ENCODE peak calls at places on chromosomes 1 and 21, in ten cellular contexts. One of them, this sample, is unnamed.

GRCh38 chr21:33801424-33802405 is 113.9 kb downstream of the ATP5PO start:
- DNase-seq in GOT3: no peak
- DNase-seq in foreskin keratinocyte: peak; percentile 93
- DNase-seq in iris pigment epithelial cell: peak; percentile 82
- DNase-seq in T-helper 2 cell treated with Interferon-gamma antibody and Interleukin-4, amounts not matched to agents 5 μg/mL and 100 μg/mL, for 36 hours: no peak
- DNase-seq in NT2/D1: no peak
- DNase-seq in stimulated activated CD8-positive, alpha-beta memory T cell treated with anti-CD3 and anti-CD28 coated beads, Interleukin-7, amount 100 ng/mL, for 1 hour: no peak
- DNase-seq in left cardiac atrium: no peak
- DNase-seq in GM23248: peak; percentile 84
- DNase-seq in NCI-H345: peak; percentile 98
- DNase-seq in this sample: peak; percentile 27

GRCh38 chr1:212754193-212754592 is 37.4 kb downstream of the NSL1 start:
- DNase-seq in GOT3: no peak
- DNase-seq in foreskin keratinocyte: no peak
- DNase-seq in iris pigment epithelial cell: no peak
- DNase-seq in T-helper 2 cell treated with Interferon-gamma antibody and Interleukin-4, amounts not matched to agents 5 μg/mL and 100 μg/mL, for 36 hours: no peak
- DNase-seq in NT2/D1: no peak
- DNase-seq in stimulated activated CD8-positive, alpha-beta memory T cell treated with anti-CD3 and anti-CD28 coated beads, Interleukin-7, amount 100 ng/mL, for 1 hour: no peak
- DNase-seq in left cardiac atrium: no peak
- DNase-seq in GM23248: no peak
- DNase-seq in NCI-H345: no peak
- DNase-seq in this sample: no peak

GRCh38 chr1:193069748-193070394 is 10.5 kb downstream of the RO60 start:
- DNase-seq in GOT3: no peak
- DNase-seq in foreskin keratinocyte: no peak
- DNase-seq in iris pigment epithelial cell: no peak
- DNase-seq in T-helper 2 cell treated with Interferon-gamma antibody and Interleukin-4, amounts not matched to agents 5 μg/mL and 100 μg/mL, for 36 hours: no peak
- DNase-seq in NT2/D1: no peak
- DNase-seq in stimulated activated CD8-positive, alpha-beta memory T cell treated with anti-CD3 and anti-CD28 coated beads, Interleukin-7, amount 100 ng/mL, for 1 hour: no peak
- DNase-seq in left cardiac atrium: no peak
- DNase-seq in GM23248: peak; percentile 39
- DNase-seq in NCI-H345: no peak
- DNase-seq in this sample: peak; percentile 20

GRCh38 chr1:48018799-48019198 is 21.6 kb upstream of the TRABD2B start:
- DNase-seq in GOT3: no peak
- DNase-seq in foreskin keratinocyte: peak; percentile 69
- DNase-seq in iris pigment epithelial cell: no peak
- DNase-seq in T-helper 2 cell treated with Interferon-gamma antibody and Interleukin-4, amounts not matched to agents 5 μg/mL and 100 μg/mL, for 36 hours: no peak
- DNase-seq in NT2/D1: no peak
- DNase-seq in stimulated activated CD8-positive, alpha-beta memory T cell treated with anti-CD3 and anti-CD28 coated beads, Interleukin-7, amount 100 ng/mL, for 1 hour: no peak
- DNase-seq in left cardiac atrium: no peak
- DNase-seq in GM23248: peak; percentile 27
- DNase-seq in NCI-H345: no peak
- DNase-seq in this sample: peak; percentile 45

GRCh38 chr1:2224170-2224584 is 3.9 kb upstream of the SKI start:
- DNase-seq in GOT3: no peak
- DNase-seq in foreskin keratinocyte: no peak
- DNase-seq in iris pigment epithelial cell: no peak
- DNase-seq in T-helper 2 cell treated with Interferon-gamma antibody and Interleukin-4, amounts not matched to agents 5 μg/mL and 100 μg/mL, for 36 hours: no peak
- DNase-seq in NT2/D1: no peak
- DNase-seq in stimulated activated CD8-positive, alpha-beta memory T cell treated with anti-CD3 and anti-CD28 coated beads, Interleukin-7, amount 100 ng/mL, for 1 hour: no peak
- DNase-seq in left cardiac atrium: no peak
- DNase-seq in GM23248: no peak
- DNase-seq in NCI-H345: no peak
- DNase-seq in this sample: no peak

GRCh38 chr1:237562247-237562823 is 328.4 kb downstream of the ZP4 start:
- DNase-seq in GOT3: no peak
- DNase-seq in foreskin keratinocyte: peak; percentile 32
- DNase-seq in iris pigment epithelial cell: peak; percentile 65
- DNase-seq in T-helper 2 cell treated with Interferon-gamma antibody and Interleukin-4, amounts not matched to agents 5 μg/mL and 100 μg/mL, for 36 hours: no peak
- DNase-seq in NT2/D1: peak; percentile 86
- DNase-seq in stimulated activated CD8-positive, alpha-beta memory T cell treated with anti-CD3 and anti-CD28 coated beads, Interleukin-7, amount 100 ng/mL, for 1 hour: no peak
- DNase-seq in left cardiac atrium: no peak
- DNase-seq in GM23248: peak; percentile 73
- DNase-seq in NCI-H345: peak; percentile 81
- DNase-seq in this sample: peak; percentile 64

GRCh38 chr1:41664861-41665640 is 180.6 kb upstream of the EDN2 start:
- DNase-seq in GOT3: no peak
- DNase-seq in foreskin keratinocyte: peak; percentile 90
- DNase-seq in iris pigment epithelial cell: peak; percentile 68
- DNase-seq in T-helper 2 cell treated with Interferon-gamma antibody and Interleukin-4, amounts not matched to agents 5 μg/mL and 100 μg/mL, for 36 hours: no peak
- DNase-seq in NT2/D1: peak; percentile 63
- DNase-seq in stimulated activated CD8-positive, alpha-beta memory T cell treated with anti-CD3 and anti-CD28 coated beads, Interleukin-7, amount 100 ng/mL, for 1 hour: no peak
- DNase-seq in left cardiac atrium: no peak
- DNase-seq in GM23248: peak; percentile 61
- DNase-seq in NCI-H345: no peak
- DNase-seq in this sample: peak; percentile 89

GRCh38 chr1:197129698-197130097 is 16.8 kb downstream of the ASPM start:
- DNase-seq in GOT3: no peak
- DNase-seq in foreskin keratinocyte: no peak
- DNase-seq in iris pigment epithelial cell: no peak
- DNase-seq in T-helper 2 cell treated with Interferon-gamma antibody and Interleukin-4, amounts not matched to agents 5 μg/mL and 100 μg/mL, for 36 hours: no peak
- DNase-seq in NT2/D1: peak; percentile 9
- DNase-seq in stimulated activated CD8-positive, alpha-beta memory T cell treated with anti-CD3 and anti-CD28 coated beads, Interleukin-7, amount 100 ng/mL, for 1 hour: no peak
- DNase-seq in left cardiac atrium: no peak
- DNase-seq in GM23248: no peak
- DNase-seq in NCI-H345: no peak
- DNase-seq in this sample: no peak

GRCh38 chr1:90561926-90562325 is 155.2 kb downstream of the BARHL2 start:
- DNase-seq in GOT3: no peak
- DNase-seq in foreskin keratinocyte: no peak
- DNase-seq in iris pigment epithelial cell: no peak
- DNase-seq in T-helper 2 cell treated with Interferon-gamma antibody and Interleukin-4, amounts not matched to agents 5 μg/mL and 100 μg/mL, for 36 hours: no peak
- DNase-seq in NT2/D1: peak; percentile 80
- DNase-seq in stimulated activated CD8-positive, alpha-beta memory T cell treated with anti-CD3 and anti-CD28 coated beads, Interleukin-7, amount 100 ng/mL, for 1 hour: no peak
- DNase-seq in left cardiac atrium: no peak
- DNase-seq in GM23248: no peak
- DNase-seq in NCI-H345: no peak
- DNase-seq in this sample: no peak

GRCh38 chr21:45791562-45792418 is 148.3 kb downstream of the PCBP3 start:
- DNase-seq in GOT3: no peak
- DNase-seq in foreskin keratinocyte: no peak
- DNase-seq in iris pigment epithelial cell: no peak
- DNase-seq in T-helper 2 cell treated with Interferon-gamma antibody and Interleukin-4, amounts not matched to agents 5 μg/mL and 100 μg/mL, for 36 hours: no peak
- DNase-seq in NT2/D1: no peak
- DNase-seq in stimulated activated CD8-positive, alpha-beta memory T cell treated with anti-CD3 and anti-CD28 coated beads, Interleukin-7, amount 100 ng/mL, for 1 hour: no peak
- DNase-seq in left cardiac atrium: no peak
- DNase-seq in GM23248: no peak
- DNase-seq in NCI-H345: no peak
- DNase-seq in this sample: no peak

GRCh38 chr1:56188855-56189254 is 390.5 kb downstream of the PLPP3 start:
- DNase-seq in GOT3: no peak
- DNase-seq in foreskin keratinocyte: no peak
- DNase-seq in iris pigment epithelial cell: no peak
- DNase-seq in T-helper 2 cell treated with Interferon-gamma antibody and Interleukin-4, amounts not matched to agents 5 μg/mL and 100 μg/mL, for 36 hours: no peak
- DNase-seq in NT2/D1: no peak
- DNase-seq in stimulated activated CD8-positive, alpha-beta memory T cell treated with anti-CD3 and anti-CD28 coated beads, Interleukin-7, amount 100 ng/mL, for 1 hour: no peak
- DNase-seq in left cardiac atrium: no peak
- DNase-seq in GM23248: no peak
- DNase-seq in NCI-H345: no peak
- DNase-seq in this sample: no peak

GRCh38 chr1:4710592-4711190 is 56.3 kb downstream of the AJAP1 start:
- DNase-seq in GOT3: no peak
- DNase-seq in foreskin keratinocyte: no peak
- DNase-seq in iris pigment epithelial cell: no peak
- DNase-seq in T-helper 2 cell treated with Interferon-gamma antibody and Interleukin-4, amounts not matched to agents 5 μg/mL and 100 μg/mL, for 36 hours: no peak
- DNase-seq in NT2/D1: no peak
- DNase-seq in stimulated activated CD8-positive, alpha-beta memory T cell treated with anti-CD3 and anti-CD28 coated beads, Interleukin-7, amount 100 ng/mL, for 1 hour: no peak
- DNase-seq in left cardiac atrium: no peak
- DNase-seq in GM23248: no peak
- DNase-seq in NCI-H345: no peak
- DNase-seq in this sample: no peak

GRCh38 chr1:113905435-113905861 is 322 bp downstream of the DCLRE1B start:
- DNase-seq in GOT3: no peak
- DNase-seq in foreskin keratinocyte: no peak
- DNase-seq in iris pigment epithelial cell: no peak
- DNase-seq in T-helper 2 cell treated with Interferon-gamma antibody and Interleukin-4, amounts not matched to agents 5 μg/mL and 100 μg/mL, for 36 hours: peak; percentile 28
- DNase-seq in NT2/D1: peak; percentile 23
- DNase-seq in stimulated activated CD8-positive, alpha-beta memory T cell treated with anti-CD3 and anti-CD28 coated beads, Interleukin-7, amount 100 ng/mL, for 1 hour: no peak
- DNase-seq in left cardiac atrium: peak; percentile 44
- DNase-seq in GM23248: peak; percentile 23
- DNase-seq in NCI-H345: peak; percentile 19
- DNase-seq in this sample: no peak

GRCh38 chr1:1903224-1903623 is 11.8 kb upstream of the CALML6 start:
- DNase-seq in GOT3: no peak
- DNase-seq in foreskin keratinocyte: no peak
- DNase-seq in iris pigment epithelial cell: no peak
- DNase-seq in T-helper 2 cell treated with Interferon-gamma antibody and Interleukin-4, amounts not matched to agents 5 μg/mL and 100 μg/mL, for 36 hours: no peak
- DNase-seq in NT2/D1: no peak
- DNase-seq in stimulated activated CD8-positive, alpha-beta memory T cell treated with anti-CD3 and anti-CD28 coated beads, Interleukin-7, amount 100 ng/mL, for 1 hour: no peak
- DNase-seq in left cardiac atrium: no peak
- DNase-seq in GM23248: no peak
- DNase-seq in NCI-H345: no peak
- DNase-seq in this sample: no peak

GRCh38 chr1:85268801-85269585 is 7.4 kb downstream of the BCL10 start:
- DNase-seq in GOT3: no peak
- DNase-seq in foreskin keratinocyte: no peak
- DNase-seq in iris pigment epithelial cell: no peak
- DNase-seq in T-helper 2 cell treated with Interferon-gamma antibody and Interleukin-4, amounts not matched to agents 5 μg/mL and 100 μg/mL, for 36 hours: no peak
- DNase-seq in NT2/D1: no peak
- DNase-seq in stimulated activated CD8-positive, alpha-beta memory T cell treated with anti-CD3 and anti-CD28 coated beads, Interleukin-7, amount 100 ng/mL, for 1 hour: no peak
- DNase-seq in left cardiac atrium: no peak
- DNase-seq in GM23248: no peak
- DNase-seq in NCI-H345: no peak
- DNase-seq in this sample: no peak

GRCh38 chr1:173175514-173176146 is 31.5 kb downstream of the TNFSF4 start:
- DNase-seq in GOT3: no peak
- DNase-seq in foreskin keratinocyte: no peak
- DNase-seq in iris pigment epithelial cell: peak; percentile 93
- DNase-seq in T-helper 2 cell treated with Interferon-gamma antibody and Interleukin-4, amounts not matched to agents 5 μg/mL and 100 μg/mL, for 36 hours: no peak
- DNase-seq in NT2/D1: no peak
- DNase-seq in stimulated activated CD8-positive, alpha-beta memory T cell treated with anti-CD3 and anti-CD28 coated beads, Interleukin-7, amount 100 ng/mL, for 1 hour: no peak
- DNase-seq in left cardiac atrium: no peak
- DNase-seq in GM23248: peak; percentile 17
- DNase-seq in NCI-H345: no peak
- DNase-seq in this sample: no peak

GRCh38 chr21:44765231-44766013 is 36.2 kb downstream of the UBE2G2 start:
- DNase-seq in GOT3: no peak
- DNase-seq in foreskin keratinocyte: no peak
- DNase-seq in iris pigment epithelial cell: peak; percentile 38
- DNase-seq in T-helper 2 cell treated with Interferon-gamma antibody and Interleukin-4, amounts not matched to agents 5 μg/mL and 100 μg/mL, for 36 hours: no peak
- DNase-seq in NT2/D1: no peak
- DNase-seq in stimulated activated CD8-positive, alpha-beta memory T cell treated with anti-CD3 and anti-CD28 coated beads, Interleukin-7, amount 100 ng/mL, for 1 hour: no peak
- DNase-seq in left cardiac atrium: no peak
- DNase-seq in GM23248: peak; percentile 33
- DNase-seq in NCI-H345: peak; percentile 86
- DNase-seq in this sample: peak; percentile 37

GRCh38 chr1:39490596-39491145 is 765 bp upstream of the BMP8A start:
- DNase-seq in GOT3: no peak
- DNase-seq in foreskin keratinocyte: no peak
- DNase-seq in iris pigment epithelial cell: no peak
- DNase-seq in T-helper 2 cell treated with Interferon-gamma antibody and Interleukin-4, amounts not matched to agents 5 μg/mL and 100 μg/mL, for 36 hours: peak; percentile 7
- DNase-seq in NT2/D1: no peak
- DNase-seq in stimulated activated CD8-positive, alpha-beta memory T cell treated with anti-CD3 and anti-CD28 coated beads, Interleukin-7, amount 100 ng/mL, for 1 hour: no peak
- DNase-seq in left cardiac atrium: no peak
- DNase-seq in GM23248: peak; percentile 15
- DNase-seq in NCI-H345: peak; percentile 54
- DNase-seq in this sample: no peak

GRCh38 chr1:43439781-43440180 is 13.9 kb downstream of the HYI start:
- DNase-seq in GOT3: no peak
- DNase-seq in foreskin keratinocyte: no peak
- DNase-seq in iris pigment epithelial cell: no peak
- DNase-seq in T-helper 2 cell treated with Interferon-gamma antibody and Interleukin-4, amounts not matched to agents 5 μg/mL and 100 μg/mL, for 36 hours: no peak
- DNase-seq in NT2/D1: no peak
- DNase-seq in stimulated activated CD8-positive, alpha-beta memory T cell treated with anti-CD3 and anti-CD28 coated beads, Interleukin-7, amount 100 ng/mL, for 1 hour: no peak
- DNase-seq in left cardiac atrium: no peak
- DNase-seq in GM23248: no peak
- DNase-seq in NCI-H345: peak; percentile 74
- DNase-seq in this sample: no peak

GRCh38 chr1:84973493-84974334 is 23.2 kb downstream of the MCOLN2 start:
- DNase-seq in GOT3: no peak
- DNase-seq in foreskin keratinocyte: no peak
- DNase-seq in iris pigment epithelial cell: peak; percentile 71
- DNase-seq in T-helper 2 cell treated with Interferon-gamma antibody and Interleukin-4, amounts not matched to agents 5 μg/mL and 100 μg/mL, for 36 hours: peak; percentile 62
- DNase-seq in NT2/D1: no peak
- DNase-seq in stimulated activated CD8-positive, alpha-beta memory T cell treated with anti-CD3 and anti-CD28 coated beads, Interleukin-7, amount 100 ng/mL, for 1 hour: no peak
- DNase-seq in left cardiac atrium: no peak
- DNase-seq in GM23248: peak; percentile 54
- DNase-seq in NCI-H345: peak; percentile 2
- DNase-seq in this sample: peak; percentile 65

GRCh38 chr1:240188139-240188538 is 96.5 kb downstream of the FMN2 start:
- DNase-seq in GOT3: no peak
- DNase-seq in foreskin keratinocyte: no peak
- DNase-seq in iris pigment epithelial cell: no peak
- DNase-seq in T-helper 2 cell treated with Interferon-gamma antibody and Interleukin-4, amounts not matched to agents 5 μg/mL and 100 μg/mL, for 36 hours: no peak
- DNase-seq in NT2/D1: no peak
- DNase-seq in stimulated activated CD8-positive, alpha-beta memory T cell treated with anti-CD3 and anti-CD28 coated beads, Interleukin-7, amount 100 ng/mL, for 1 hour: no peak
- DNase-seq in left cardiac atrium: no peak
- DNase-seq in GM23248: no peak
- DNase-seq in NCI-H345: no peak
- DNase-seq in this sample: no peak

GRCh38 chr21:33300701-33301631 is 23.8 kb upstream of the IFNAR1 start:
- DNase-seq in GOT3: no peak
- DNase-seq in foreskin keratinocyte: no peak
- DNase-seq in iris pigment epithelial cell: no peak
- DNase-seq in T-helper 2 cell treated with Interferon-gamma antibody and Interleukin-4, amounts not matched to agents 5 μg/mL and 100 μg/mL, for 36 hours: no peak
- DNase-seq in NT2/D1: no peak
- DNase-seq in stimulated activated CD8-positive, alpha-beta memory T cell treated with anti-CD3 and anti-CD28 coated beads, Interleukin-7, amount 100 ng/mL, for 1 hour: no peak
- DNase-seq in left cardiac atrium: no peak
- DNase-seq in GM23248: no peak
- DNase-seq in NCI-H345: no peak
- DNase-seq in this sample: peak; percentile 36

GRCh38 chr21:46386726-46387073 is 62.7 kb downstream of the PCNT start:
- DNase-seq in GOT3: no peak
- DNase-seq in foreskin keratinocyte: no peak
- DNase-seq in iris pigment epithelial cell: no peak
- DNase-seq in T-helper 2 cell treated with Interferon-gamma antibody and Interleukin-4, amounts not matched to agents 5 μg/mL and 100 μg/mL, for 36 hours: no peak
- DNase-seq in NT2/D1: no peak
- DNase-seq in stimulated activated CD8-positive, alpha-beta memory T cell treated with anti-CD3 and anti-CD28 coated beads, Interleukin-7, amount 100 ng/mL, for 1 hour: no peak
- DNase-seq in left cardiac atrium: no peak
- DNase-seq in GM23248: no peak
- DNase-seq in NCI-H345: no peak
- DNase-seq in this sample: no peak

GRCh38 chr1:29052951-29053350 is 70.8 kb downstream of the TMEM200B start:
- DNase-seq in GOT3: no peak
- DNase-seq in foreskin keratinocyte: no peak
- DNase-seq in iris pigment epithelial cell: no peak
- DNase-seq in T-helper 2 cell treated with Interferon-gamma antibody and Interleukin-4, amounts not matched to agents 5 μg/mL and 100 μg/mL, for 36 hours: no peak
- DNase-seq in NT2/D1: no peak
- DNase-seq in stimulated activated CD8-positive, alpha-beta memory T cell treated with anti-CD3 and anti-CD28 coated beads, Interleukin-7, amount 100 ng/mL, for 1 hour: no peak
- DNase-seq in left cardiac atrium: no peak
- DNase-seq in GM23248: no peak
- DNase-seq in NCI-H345: no peak
- DNase-seq in this sample: no peak

GRCh38 chr1:5164155-5164554 is 509.7 kb downstream of the AJAP1 start:
- DNase-seq in GOT3: no peak
- DNase-seq in foreskin keratinocyte: no peak
- DNase-seq in iris pigment epithelial cell: no peak
- DNase-seq in T-helper 2 cell treated with Interferon-gamma antibody and Interleukin-4, amounts not matched to agents 5 μg/mL and 100 μg/mL, for 36 hours: no peak
- DNase-seq in NT2/D1: no peak
- DNase-seq in stimulated activated CD8-positive, alpha-beta memory T cell treated with anti-CD3 and anti-CD28 coated beads, Interleukin-7, amount 100 ng/mL, for 1 hour: no peak
- DNase-seq in left cardiac atrium: no peak
- DNase-seq in GM23248: no peak
- DNase-seq in NCI-H345: no peak
- DNase-seq in this sample: no peak

GRCh38 chr1:181347495-181348390 is 135.6 kb upstream of the CACNA1E start:
- DNase-seq in GOT3: no peak
- DNase-seq in foreskin keratinocyte: no peak
- DNase-seq in iris pigment epithelial cell: no peak
- DNase-seq in T-helper 2 cell treated with Interferon-gamma antibody and Interleukin-4, amounts not matched to agents 5 μg/mL and 100 μg/mL, for 36 hours: no peak
- DNase-seq in NT2/D1: no peak
- DNase-seq in stimulated activated CD8-positive, alpha-beta memory T cell treated with anti-CD3 and anti-CD28 coated beads, Interleukin-7, amount 100 ng/mL, for 1 hour: no peak
- DNase-seq in left cardiac atrium: no peak
- DNase-seq in GM23248: no peak
- DNase-seq in NCI-H345: no peak
- DNase-seq in this sample: no peak

GRCh38 chr1:20114021-20114648 is 5.2 kb downstream of the PLA2G2D start:
- DNase-seq in GOT3: no peak
- DNase-seq in foreskin keratinocyte: no peak
- DNase-seq in iris pigment epithelial cell: no peak
- DNase-seq in T-helper 2 cell treated with Interferon-gamma antibody and Interleukin-4, amounts not matched to agents 5 μg/mL and 100 μg/mL, for 36 hours: no peak
- DNase-seq in NT2/D1: no peak
- DNase-seq in stimulated activated CD8-positive, alpha-beta memory T cell treated with anti-CD3 and anti-CD28 coated beads, Interleukin-7, amount 100 ng/mL, for 1 hour: no peak
- DNase-seq in left cardiac atrium: no peak
- DNase-seq in GM23248: no peak
- DNase-seq in NCI-H345: peak; percentile 20
- DNase-seq in this sample: no peak

GRCh38 chr1:227947425-227947677 is 381 bp downstream of the WNT9A start:
- DNase-seq in GOT3: no peak
- DNase-seq in foreskin keratinocyte: no peak
- DNase-seq in iris pigment epithelial cell: no peak
- DNase-seq in T-helper 2 cell treated with Interferon-gamma antibody and Interleukin-4, amounts not matched to agents 5 μg/mL and 100 μg/mL, for 36 hours: no peak
- DNase-seq in NT2/D1: no peak
- DNase-seq in stimulated activated CD8-positive, alpha-beta memory T cell treated with anti-CD3 and anti-CD28 coated beads, Interleukin-7, amount 100 ng/mL, for 1 hour: no peak
- DNase-seq in left cardiac atrium: no peak
- DNase-seq in GM23248: peak; percentile 53
- DNase-seq in NCI-H345: peak; percentile 51
- DNase-seq in this sample: no peak

This sample was measured in amniotic epithelial cell.